ENCODE peak calls at places on chromosomes 5 and 9, in six cellular contexts. S, P, V, Y, C and I are unnamed samples.

GRCh38 chr9:136983167-136983566 is 374 bp downstream of the LCNL1 start:
- DNase-seq in Y (no peak), P (no peak), C (no peak), S (no peak), V (no peak), I (no peak)

GRCh38 chr9:99221266-99221622 is 498 bp downstream of the ALG2 start:
- DNase-seq in S (no peak), Y (no peak), C (no peak), V (no peak), P (no peak), I (no peak)

GRCh38 chr9:136572003-136572595 is 26.3 kb upstream of the NOTCH1 start:
- DNase-seq in C (peak), V (no peak), S (no peak), P (peak), Y (no peak), I (no peak)

GRCh38 chr9:125807065-125807464 is 59.9 kb downstream of the PBX3 start:
- DNase-seq in V (peak), C (no peak), S (no peak), P (no peak), Y (no peak), I (no peak)

GRCh38 chr9:35682083-35682482 is 7.6 kb downstream of the TPM2 start:
- DNase-seq in C (peak), P (no peak), S (no peak), V (no peak), Y (no peak), I (no peak)

GRCh38 chr9:111501005-111501562 is 16.9 kb upstream of the ECPAS start:
- DNase-seq in V (no peak), S (no peak), C (no peak), Y (no peak), P (no peak), I (no peak)

GRCh38 chr5:102802704-102803458 is 47.8 kb downstream of the PAM start:
- DNase-seq in S (no peak), Y (no peak), C (no peak), V (no peak), P (no peak), I (no peak)

GRCh38 chr9:129289131-129289731 is 111.2 kb upstream of the IER5L start:
- DNase-seq in V (no peak), S (no peak), C (no peak), P (no peak), Y (no peak), I (peak)

GRCh38 chr5:14920121-14920520 is 48.5 kb upstream of the ANKH start:
- DNase-seq in S (no peak), V (no peak), Y (no peak), P (no peak), C (no peak), I (no peak)

GRCh38 chr5:74179183-74179582 is 461.3 kb downstream of the ENC1 start:
- DNase-seq in S (no peak), C (no peak), P (peak), V (peak), Y (no peak), I (no peak)

GRCh38 chr5:97134634-97135033 is 7.8 kb downstream of the LIX1 start:
- DNase-seq in V (no peak), Y (no peak), C (no peak), S (no peak), P (no peak), I (no peak)

GRCh38 chr9:123997665-123998277 is 13.8 kb upstream of the LHX2 start:
- DNase-seq in S (no peak), P (no peak), Y (no peak), C (no peak), V (no peak), I (no peak)